ENCODE peak calls at places on chromosomes 16 and 17, in four cellular contexts. Y is mesenchymal stem cell, W is SK-N-SH, O is hepatocyte. H is an unnamed sample.

GRCh38 chr17:73571524-73572130 is 72.6 kb downstream of the SDK2 start:
- DNase-seq in Y (no peak), W (no peak), O (no peak), H (no peak)

GRCh38 chr16:66052745-66053144 is 313.7 kb upstream of the CDH5 start:
- DNase-seq in Y (no peak), W (no peak), O (no peak), H (no peak)

GRCh38 chr17:74454197-74455024 is 12.0 kb upstream of the CD300A start:
- DNase-seq in Y (peak; percentile 75), W (no peak), O (peak; percentile 97), H (peak; percentile 94)

GRCh38 chr17:76078859-76079576 is at the start of gene ZACN:
- DNase-seq in Y (no peak), W (peak; percentile 53), O (no peak), H (no peak)

GRCh38 chr17:44350733-44351226 is 5.7 kb downstream of the GRN start:
- DNase-seq in Y (peak; percentile 58), W (peak; percentile 96), O (peak; percentile 82), H (peak; percentile 58)

GRCh38 chr17:28701987-28702751 is 9.5 kb downstream of the PROCA1 start:
- DNase-seq in Y (no peak), W (no peak), O (no peak), H (no peak)

GRCh38 chr16:27769561-27770222 is 219.7 kb downstream of the KATNIP start:
- DNase-seq in Y (no peak), W (no peak), O (no peak), H (peak; percentile 38)

GRCh38 chr16:9845661-9846361 is 336.4 kb downstream of the GRIN2A start:
- DNase-seq in Y (no peak), W (no peak), O (no peak), H (peak; percentile 27)

GRCh38 chr17:14833201-14833773 is 431.8 kb downstream of the PMP22 start:
- DNase-seq in Y (peak; percentile 80), W (no peak), O (no peak), H (no peak)

GRCh38 chr17:15952048-15952532 is 7.2 kb downstream of the ADORA2B start:
- DNase-seq in Y (no peak), W (no peak), O (no peak), H (no peak)

GRCh38 chr16:61934591-61934990 is 101.6 kb downstream of the CDH8 start:
- DNase-seq in Y (no peak), W (no peak), O (no peak), H (no peak)

GRCh38 chr17:82160081-82160480 is 52.6 kb downstream of the CCDC57 start:
- DNase-seq in Y (peak; percentile 46), W (no peak), O (no peak), H (no peak)

GRCh38 chr16:85663891-85664321 is 24.8 kb downstream of the GINS2 start:
- DNase-seq in Y (no peak), W (no peak), O (no peak), H (no peak)

GRCh38 chr16:1331712-1332617 is 1.5 kb upstream of the BAIAP3 start:
- DNase-seq in Y (peak; percentile 93), W (peak; percentile 73), O (peak; percentile 89), H (no peak)

GRCh38 chr17:8119575-8120519 is 1.5 kb upstream of the ALOXE3 start:
- DNase-seq in Y (peak; percentile 97), W (peak; percentile 53), O (peak; percentile 91), H (peak; percentile 85)

GRCh38 chr17:888998-889401 is 90.6 kb downstream of the NXN start:
- DNase-seq in Y (no peak), W (no peak), O (no peak), H (no peak)

GRCh38 chr17:36888236-36888957 is 48.9 kb upstream of the LHX1 start:
- DNase-seq in Y (no peak), W (no peak), O (no peak), H (no peak)

GRCh38 chr16:77434365-77435239 is at the start of gene ADAMTS18:
- DNase-seq in Y (no peak), W (peak; percentile 21), O (peak; percentile 30), H (no peak)

GRCh38 chr17:50645748-50646682 is 11.3 kb downstream of the ABCC3 start:
- DNase-seq in Y (no peak), W (no peak), O (no peak), H (no peak)

GRCh38 chr16:70694088-70694487 is 8.2 kb upstream of the MTSS2 start:
- DNase-seq in Y (peak; percentile 75), W (no peak), O (no peak), H (peak; percentile 89)

GRCh38 chr16:84088695-84089395 is 27.9 kb downstream of the MBTPS1 start:
- DNase-seq in Y (peak; percentile 4), W (no peak), O (no peak), H (no peak)

GRCh38 chr17:43851744-43852143 is 4.8 kb downstream of the CD300LG start:
- DNase-seq in Y (no peak), W (no peak), O (no peak), H (no peak)

GRCh38 chr16:85531516-85531915 is 81.6 kb upstream of the GSE1 start:
- DNase-seq in Y (no peak), W (no peak), O (no peak), H (no peak)

GRCh38 chr17:83189013-83189672 is 109.7 kb downstream of the METRNL start:
- DNase-seq in Y (no peak), W (no peak), O (no peak), H (no peak)

GRCh38 chr17:17313350-17313991 is 10.3 kb downstream of the NT5M start:
- DNase-seq in Y (no peak), W (peak; percentile 45), O (peak; percentile 77), H (no peak)

GRCh38 chr17:40317345-40317873 is 8.4 kb downstream of the RARA start:
- DNase-seq in Y (peak; percentile 88), W (peak; percentile 68), O (peak; percentile 74), H (peak; percentile 81)

GRCh38 chr17:72887917-72888316 is 204.6 kb downstream of the SLC39A11 start:
- DNase-seq in Y (no peak), W (no peak), O (no peak), H (no peak)

GRCh38 chr17:279356-279755 is 73.3 kb downstream of the RPH3AL start:
- DNase-seq in Y (no peak), W (no peak), O (no peak), H (no peak)

GRCh38 chr16:49763826-49764225 is 92.1 kb downstream of the ZNF423 start:
- DNase-seq in Y (peak; percentile 9), W (no peak), O (no peak), H (no peak)

GRCh38 chr16:65598626-65599025 is 476.8 kb upstream of the CDH11 start:
- DNase-seq in Y (no peak), W (no peak), O (no peak), H (no peak)

GRCh38 chr16:2159052-2159838 is 3.7 kb downstream of the TRAF7 start:
- DNase-seq in Y (no peak), W (no peak), O (no peak), H (no peak)

GRCh38 chr16:17270111-17270510 is 200.6 kb downstream of the XYLT1 start:
- DNase-seq in Y (no peak), W (peak; percentile 23), O (no peak), H (no peak)

GRCh38 chr16:78437352-78437968 is 338.0 kb downstream of the WWOX start:
- DNase-seq in Y (peak; percentile 43), W (peak; percentile 50), O (peak; percentile 61), H (no peak)

GRCh38 chr16:87570564-87570937 is 31.8 kb upstream of the JPH3 start:
- DNase-seq in Y (no peak), W (no peak), O (no peak), H (no peak)

GRCh38 chr17:68709995-68710780 is 109.0 kb upstream of the FAM20A start:
- DNase-seq in Y (peak; percentile 50), W (peak; percentile 40), O (no peak), H (no peak)

DNA sequence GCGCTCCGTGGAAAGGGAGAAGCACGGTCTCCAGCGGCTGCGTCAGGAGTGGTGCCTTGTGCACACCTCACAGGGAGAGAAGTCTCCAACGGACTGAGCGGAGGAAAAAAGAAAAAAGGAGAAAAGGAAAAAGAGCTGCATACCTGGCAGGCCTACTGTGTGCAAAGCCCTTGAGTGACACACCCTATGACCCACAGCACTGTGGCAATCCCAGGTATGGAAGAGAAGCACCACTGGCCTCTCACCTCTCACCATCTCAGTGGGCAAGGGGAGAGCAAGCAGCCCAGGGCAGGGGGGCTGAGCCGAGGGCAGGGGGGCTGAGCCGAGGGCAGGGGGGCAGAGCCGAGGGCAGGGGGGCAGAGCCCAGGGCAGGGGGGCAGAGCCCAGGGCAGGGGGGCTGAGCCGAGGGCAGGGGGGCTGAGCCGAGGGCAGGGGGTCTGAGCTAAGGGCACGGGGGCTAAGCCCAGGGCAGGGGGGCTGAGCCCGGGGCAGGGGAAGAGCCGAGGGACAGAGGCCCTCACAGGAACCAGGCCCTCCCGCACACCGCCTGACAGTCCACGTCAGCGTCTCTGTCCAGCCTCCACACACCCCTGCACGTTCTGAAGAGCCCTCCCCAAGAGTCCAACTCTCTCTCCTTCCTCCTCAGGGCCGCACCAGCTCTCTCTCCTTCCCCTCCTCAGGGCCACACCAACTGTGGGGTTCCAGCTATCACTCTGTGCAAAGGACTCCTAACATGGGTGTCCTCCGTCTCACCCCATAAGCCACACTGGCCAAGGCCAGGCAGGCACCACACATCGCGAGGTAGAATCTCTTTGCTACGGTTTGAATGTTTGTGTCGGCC is 105.8 kb downstream of the ZNF778 start:
- DNase-seq in Y (no peak), W (no peak), O (no peak), H (no peak)
- H3K4me3 ChIP-seq in Y (peak overlapping the region; percentile 56), W (no peak overlapping the region), O (no peak overlapping the region), H (no peak overlapping the region)

GRCh38 chr17:57530508-57530907 is 214.6 kb downstream of the CCDC182 start:
- DNase-seq in Y (peak; percentile 57), W (no peak), O (no peak), H (no peak)

GRCh38 chr17:57531078-57531477 is 214.0 kb downstream of the CCDC182 start:
- DNase-seq in Y (no peak), W (no peak), O (no peak), H (no peak)

GRCh38 chr17:57528084-57528451 is 217.0 kb downstream of the CCDC182 start:
- DNase-seq in Y (no peak), W (no peak), O (peak; percentile 71), H (no peak)

GRCh38 chr17:57531648-57532486 is 213.2 kb downstream of the CCDC182 start:
- DNase-seq in Y (no peak), W (peak; percentile 74), O (no peak), H (no peak)

GRCh38 chr17:57530026-57530425 is 215.1 kb downstream of the CCDC182 start:
- DNase-seq in Y (no peak), W (no peak), O (no peak), H (no peak)
- H3K9me3 ChIP-seq in Y (no peaks in the 10 kb centered on the region), W (no peaks in the 10 kb centered on the region), O (no peaks in the 10 kb centered on the region), H (no peaks in the 10 kb centered on the region)

GRCh38 chr17:60748232-60748631 is 70.6 kb downstream of the BCAS3 start:
- DNase-seq in Y (no peak), W (no peak), O (no peak), H (no peak)
- H3K4me3 ChIP-seq in Y (no peak overlapping the region), W (no peak overlapping the region), O (no peak overlapping the region), H (no peak overlapping the region)

GRCh38 chr16:35325936-35326335 is 1866.5 kb downstream of the TP53TG3F start:
- DNase-seq in Y (no peak), W (no peak), O (no peak), H (no peak)
- H3K9me3 ChIP-seq in Y (peaks cover 5% of the 10 kb centered on the region), W (no peaks in the 10 kb centered on the region), O (no peaks in the 10 kb centered on the region), H (no peaks in the 10 kb centered on the region)

DNA sequence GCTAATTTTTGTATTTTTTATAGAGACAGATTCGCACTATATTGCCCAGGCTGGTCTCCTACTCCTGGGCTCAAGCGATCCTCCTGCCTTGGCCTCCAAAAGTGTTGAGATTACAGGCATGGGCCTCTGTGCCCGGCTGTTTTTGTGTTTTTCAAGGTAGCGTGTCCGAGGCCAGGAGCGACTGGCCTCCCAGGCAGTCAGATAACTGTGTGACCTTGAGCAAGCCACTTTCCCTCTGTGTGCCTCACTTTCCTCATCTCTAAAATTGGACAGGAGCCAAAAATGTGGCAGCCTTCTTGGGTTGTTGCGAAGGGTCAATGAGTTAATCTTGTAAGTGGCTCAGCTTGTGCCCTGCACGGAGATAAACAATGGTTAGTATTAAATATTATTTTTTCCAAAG is 2.4 kb downstream of the ABCC1 start:
- DNase-seq in Y (no peak), W (no peak), O (no peak), H (no peak)
- H3K4me3 ChIP-seq in Y (peak overlapping the region; percentile 89), W (peak overlapping the region; percentile 12), O (no peak overlapping the region), H (peak overlapping the region; percentile 85)

H was measured in MG63.